ENCODE peak calls at places on chromosome 19, in five cellular contexts. J is GM12864; X is Peyer's patch; N is stimulated activated CD4-positive, alpha-beta T cell treated with anti-CD3 and anti-CD28 coated beads, Interleukin-4, amount 100 ng/mL, for 24 hours; P is neural crest cell. F is an unnamed sample.

GRCh38 chr19:55179570-55180484 is at the start of gene SYT5:
- DNase-seq in J (no peak), X (peak), N (peak), P (peak), F (no peak)

GRCh38 chr19:40465025-40465780 is at the start of gene BLVRB:
- DNase-seq in J (no peak), N (peak), P (no peak), X (no peak), F (no peak)

GRCh38 chr19:45322744-45323281 is at the start of gene CKM:
- DNase-seq in J (no peak), X (no peak), N (no peak), P (no peak), F (no peak)

GRCh38 chr19:11168568-11168967 is 13.0 kb upstream of the SPC24 start:
- DNase-seq in P (no peak), N (no peak), J (no peak), X (no peak), F (no peak)

GRCh38 chr19:56839665-56840451 is 668 bp downstream of the PEG3 start:
- DNase-seq in J (no peak), N (no peak), X (peak), P (no peak), F (peak)

GRCh38 chr19:38278751-38279150 is 14.4 kb downstream of the SPINT2 start:
- DNase-seq in X (no peak), J (no peak), P (no peak), N (no peak), F (no peak)

GRCh38 chr19:29040951-29041350 is 172.0 kb downstream of the UQCRFS1 start:
- DNase-seq in J (no peak), X (no peak), P (no peak), N (no peak), F (no peak)

GRCh38 chr19:1668339-1669123 is 16.1 kb upstream of the TCF3 start:
- DNase-seq in J (no peak), N (peak), P (no peak), X (peak), F (no peak)

GRCh38 chr19:10045371-10045770 is 32.1 kb downstream of the RDH8 start:
- DNase-seq in N (no peak), X (no peak), J (no peak), P (no peak), F (no peak)

GRCh38 chr19:42088471-42089190 is 12.7 kb downstream of the ZNF574 start:
- DNase-seq in X (no peak), J (no peak), P (no peak), N (no peak), F (no peak)

GRCh38 chr19:48301886-48302599 is 23.3 kb upstream of the EMP3 start:
- DNase-seq in J (no peak), X (no peak), P (no peak), N (no peak), F (no peak)

GRCh38 chr19:36771275-36772231 is 1.1 kb downstream of the ZNF850 start:
- DNase-seq in N (peak), J (peak), P (peak), X (peak), F (no peak)

GRCh38 chr19:9850235-9850959 is 15.3 kb downstream of the PIN1 start:
- DNase-seq in P (no peak), J (no peak), N (no peak), X (no peak), F (no peak)

GRCh38 chr19:900302-901111 is 7.2 kb downstream of the RNU6-9 start:
- DNase-seq in P (no peak), J (no peak), X (no peak), N (no peak), F (no peak)

GRCh38 chr19:46056536-46056935 is 15.7 kb upstream of the IGFL4 start:
- DNase-seq in P (no peak), J (no peak), N (no peak), X (no peak), F (no peak)

GRCh38 chr19:1355258-1355973 is 28.3 kb upstream of the NDUFS7 start:
- DNase-seq in J (no peak), P (no peak), X (no peak), N (no peak), F (peak)

GRCh38 chr19:38596057-38596981 is 21.4 kb downstream of the MAP4K1 start:
- DNase-seq in N (peak), X (peak), J (no peak), P (peak), F (no peak)

GRCh38 chr19:49489601-49490167 is 2.3 kb downstream of the RPL13A start:
- DNase-seq in J (no peak), N (peak), X (peak), P (no peak), F (no peak)

GRCh38 chr19:11769995-11770394 is 3.2 kb downstream of the ZNF441 start:
- DNase-seq in J (no peak), N (no peak), X (no peak), P (no peak), F (no peak)